ENCODE peak calls at places on chromosome 13, in five cellular contexts. H, M, W, D and U are unnamed samples.
A peak's percentile ranks its signal among the peaks of the same experiment; 100 is the strongest.

GRCh38 chr13:29884671-29885424 is 34.4 kb upstream of the UBL3 start:
- DNase-seq in H (peak; percentile 58), M (no peak), W (no peak), D (no peak), U (peak; percentile 58)

GRCh38 chr13:40318366-40318765 is 348.1 kb downstream of the FOXO1 start:
- DNase-seq in H (no peak), M (no peak), W (peak; percentile 10), D (no peak), U (no peak)

GRCh38 chr13:40269086-40269485 is 397.4 kb downstream of the FOXO1 start:
- DNase-seq in H (no peak), M (no peak), W (no peak), D (no peak), U (no peak)

GRCh38 chr13:49419292-49419691 is 24.6 kb downstream of the CAB39L start:
- DNase-seq in H (peak; percentile 45), M (no peak), W (no peak), D (peak; percentile 15), U (peak; percentile 1)

GRCh38 chr13:74683411-74683810 is 549.2 kb upstream of the KLF12 start:
- DNase-seq in H (no peak), M (no peak), W (no peak), D (peak; percentile 7), U (no peak)

GRCh38 chr13:27130223-27131015 is 41.2 kb downstream of the USP12 start:
- DNase-seq in H (peak; percentile 74), M (no peak), W (no peak), D (peak; percentile 35), U (peak; percentile 38)

GRCh38 chr13:85666356-85666755 is 132.9 kb downstream of the SLITRK6 start:
- DNase-seq in H (no peak), M (no peak), W (no peak), D (no peak), U (no peak)

GRCh38 chr13:20264271-20265018 is 32.3 kb upstream of the GJB6 start:
- DNase-seq in H (no peak), M (no peak), W (no peak), D (no peak), U (no peak)

GRCh38 chr13:40345149-40345514 is 321.3 kb downstream of the FOXO1 start:
- DNase-seq in H (no peak), M (no peak), W (no peak), D (no peak), U (no peak)

GRCh38 chr13:51134763-51135365 is 23.8 kb upstream of the C13orf42 start:
- DNase-seq in H (no peak), M (no peak), W (no peak), D (no peak), U (no peak)